ENCODE peak calls at places on chromosomes 12 and 14, in five cellular contexts. H is cardiac muscle cell, F is spleen, J is colonic mucosa, T is PC-3. L is an unnamed sample.

GRCh38 chr12:65824314-65824563 is at the start of gene HMGA2:
- DNase-seq in H (no peak), F (no peak), J (peak), T (peak), L (no peak)

GRCh38 chr12:31929140-31929526 is 30.1 kb upstream of the RESF1 start:
- DNase-seq in H (no peak), F (no peak), J (no peak), T (no peak), L (no peak)

GRCh38 chr12:100141998-100142850 is 450 bp downstream of the BLTP3B start:
- DNase-seq in H (peak), F (peak), J (peak), T (peak), L (no peak)

GRCh38 chr12:81350309-81350708 is 272.4 kb downstream of the ACSS3 start:
- DNase-seq in H (no peak), F (no peak), J (no peak), T (no peak), L (no peak)

GRCh38 chr12:52007982-52008510 is 1.3 kb downstream of the TAMALIN start:
- DNase-seq in H (no peak), F (no peak), J (no peak), T (no peak), L (no peak)

GRCh38 chr12:34311337-34311736 is 289.0 kb downstream of the ALG10 start:
- DNase-seq in H (no peak), F (no peak), J (no peak), T (no peak), L (no peak)

GRCh38 chr14:99177876-99178630 is 93.9 kb downstream of the BCL11B start:
- DNase-seq in H (no peak), F (no peak), J (no peak), T (no peak), L (no peak)

GRCh38 chr12:54961190-54961589 is 23.4 kb downstream of the TESPA1 start:
- DNase-seq in H (no peak), F (no peak), J (no peak), T (no peak), L (no peak)

GRCh38 chr14:54462048-54462447 is 20.9 kb upstream of the CNIH1 start:
- DNase-seq in H (no peak), F (no peak), J (no peak), T (peak), L (no peak)

GRCh38 chr14:55749201-55749812 is 169.3 kb downstream of the KTN1 start:
- DNase-seq in H (no peak), F (no peak), J (no peak), T (peak), L (no peak)

GRCh38 chr14:26636571-26636970 is 38.7 kb upstream of the NOVA1 start:
- DNase-seq in H (no peak), F (no peak), J (no peak), T (no peak), L (peak)

GRCh38 chr14:74476607-74477006 is 16.5 kb downstream of the NPC2 start:
- DNase-seq in H (no peak), F (no peak), J (no peak), T (no peak), L (no peak)

GRCh38 chr12:32061033-32061432 is 45.6 kb upstream of the BICD1 start:
- DNase-seq in H (no peak), F (no peak), J (no peak), T (no peak), L (no peak)

GRCh38 chr12:27505124-27505523 is 18.9 kb upstream of the PPFIBP1 start:
- DNase-seq in H (no peak), F (no peak), J (no peak), T (no peak), L (no peak)

GRCh38 chr14:104450811-104451401 is 128.7 kb upstream of the C14orf180 start:
- DNase-seq in H (no peak), F (no peak), J (peak), T (no peak), L (no peak)

GRCh38 chr14:101235042-101235871 is 326.0 kb upstream of the DIO3 start:
- DNase-seq in H (peak), F (no peak), J (peak), T (peak), L (no peak)

DNA sequence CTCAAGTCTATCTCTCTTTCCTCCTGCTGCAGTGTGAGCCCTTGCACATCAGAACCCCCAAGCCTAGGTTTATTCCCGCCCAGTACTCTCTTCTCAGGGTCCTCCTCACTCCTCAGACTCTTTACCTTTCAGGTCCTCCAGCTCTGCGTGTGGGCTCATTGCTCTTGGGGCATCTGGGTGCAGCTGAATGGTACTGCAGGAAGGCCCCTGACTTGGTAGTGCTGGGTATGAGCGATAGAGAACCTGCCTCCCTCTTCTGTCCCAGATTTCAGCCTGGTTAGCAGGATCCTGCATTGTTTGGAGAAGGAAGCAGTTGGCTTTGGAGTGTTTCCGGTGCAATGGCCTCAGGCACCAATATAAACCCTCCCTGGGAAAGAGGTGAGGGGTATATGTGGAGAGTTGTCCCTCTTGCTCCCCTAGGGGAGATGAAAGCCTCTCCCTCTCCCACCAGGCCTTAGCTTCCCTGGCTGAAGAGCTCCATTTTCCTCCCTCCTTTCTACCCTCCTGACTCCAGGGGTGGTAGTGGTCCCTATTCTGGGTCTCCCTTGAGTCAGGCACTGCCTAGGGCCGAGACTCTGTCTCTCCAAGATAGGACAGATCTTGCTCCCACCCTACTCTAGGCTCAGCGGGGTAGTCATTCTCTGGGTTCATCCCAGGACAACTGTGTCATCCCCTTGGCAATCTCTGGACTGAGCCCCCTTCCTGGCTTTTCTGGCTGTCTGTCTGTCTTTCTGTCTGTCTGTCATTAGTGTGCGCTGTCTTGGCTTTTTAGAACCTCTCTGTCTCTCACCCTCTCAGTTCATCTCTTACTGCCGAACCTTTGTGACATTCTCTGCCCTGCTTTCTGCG is 3.8 kb downstream of the LRP1 start:
- DNase-seq in H (no peak), F (peak), J (no peak), T (no peak), L (no peak)
- H3K4me3 ChIP-seq in H (no peak), F (no peak), J (no peak), T (no peak), L (no peak)

GRCh38 chr12:47902131-47902639 is 2.6 kb downstream of the VDR start:
- DNase-seq in H (no peak), F (no peak), J (no peak), T (no peak), L (no peak)

GRCh38 chr12:47900101-47900479 is 4.7 kb downstream of the VDR start:
- DNase-seq in H (no peak), F (no peak), J (no peak), T (no peak), L (no peak)

GRCh38 chr12:47899466-47899865 is 5.3 kb downstream of the VDR start:
- DNase-seq in H (no peak), F (no peak), J (no peak), T (no peak), L (no peak)

GRCh38 chr12:47901285-47902093 is 3.3 kb downstream of the VDR start:
- DNase-seq in H (no peak), F (no peak), J (peak), T (no peak), L (no peak)

GRCh38 chr12:47900480-47901129 is 4.2 kb downstream of the VDR start:
- DNase-seq in H (no peak), F (no peak), J (peak), T (peak), L (peak)
- TF ChIP-seq CTCF in H (no peak), F (no peak), J (no peak), T (peak), L (peak)

GRCh38 chr12:124864326-124864752 is 675 bp upstream of the SCARB1 start:
- DNase-seq in H (no peak), F (no peak), J (no peak), T (no peak), L (no peak)

GRCh38 chr12:124863409-124864325 is at the start of gene SCARB1:
- DNase-seq in H (peak), F (peak), J (peak), T (peak), L (no peak)

GRCh38 chr12:124861492-124861891 is 2.2 kb downstream of the SCARB1 start:
- DNase-seq in H (no peak), F (no peak), J (peak), T (peak), L (no peak)

GRCh38 chr12:124862768-124863408 is 776 bp downstream of the SCARB1 start:
- DNase-seq in H (peak), F (peak), J (peak), T (peak), L (no peak)

GRCh38 chr12:124861898-124862676 is 1.6 kb downstream of the SCARB1 start:
- DNase-seq in H (no peak), F (no peak), J (no peak), T (no peak), L (no peak)
- H3K4me3 ChIP-seq in H (no peak), F (no peak), J (peak), T (peak), L (no peak)

GRCh38 chr14:91279354-91279753 is 34.9 kb upstream of the GPR68 start:
- DNase-seq in H (no peak), F (no peak), J (no peak), T (no peak), L (no peak)
- TF ChIP-seq CTCF in H (no peak), F (no peak), J (no peak), T (no peak), L (no peak)

GRCh38 chr12:68930178-68930577 is 2.8 kb downstream of the CPM start:
- DNase-seq in H (no peak), F (no peak), J (no peak), T (peak), L (no peak)
- H3K4me3 ChIP-seq in H (no peak), F (peak), J (no peak), T (no peak), L (peak)

GRCh38 chr12:59046763-59047534 is 126.6 kb upstream of the LRIG3 start:
- DNase-seq in H (no peak), F (no peak), J (no peak), T (peak), L (no peak)
- TF ChIP-seq CTCF in H (no peak), F (no peak), J (no peak), T (peak), L (no peak)

L was measured in epithelial cell of proximal tubule.